ENCODE peak calls at places on chromosome 7, in nine cellular contexts. V, N, S, B, Q, X, A, I and L are unnamed samples.

GRCh38 chr7:115297651-115298050 is 375.8 kb downstream of the MDFIC start:
- DNase-seq in V (peak; percentile 89), N (no peak), S (no peak), B (no peak), Q (no peak), X (no peak), A (peak; percentile 78), I (no peak), L (no peak)

GRCh38 chr7:8442814-8443304 is 9.4 kb downstream of the NXPH1 start:
- DNase-seq in V (peak; percentile 33), N (peak; percentile 40), S (no peak), B (peak; percentile 50), Q (no peak), X (no peak), A (no peak), I (peak; percentile 65), L (peak; percentile 25)

GRCh38 chr7:102933763-102934162 is 21.0 kb downstream of the LRRC17 start:
- DNase-seq in V (peak; percentile 97), N (no peak), S (no peak), B (no peak), Q (no peak), X (no peak), A (peak; percentile 95), I (peak; percentile 75), L (no peak)

GRCh38 chr7:98418271-98418635 is 17.4 kb upstream of the BAIAP2L1 start:
- DNase-seq in V (peak; percentile 86), N (no peak), S (no peak), B (no peak), Q (no peak), X (no peak), A (no peak), I (no peak), L (no peak)

GRCh38 chr7:122289426-122289825 is 15.1 kb downstream of the FEZF1 start:
- DNase-seq in V (no peak), N (no peak), S (no peak), B (no peak), Q (no peak), X (no peak), A (no peak), I (no peak), L (no peak)

GRCh38 chr7:157476201-157476600 is 139.4 kb downstream of the DNAJB6 start:
- DNase-seq in V (no peak), N (no peak), S (no peak), B (no peak), Q (no peak), X (peak; percentile 3), A (no peak), I (no peak), L (no peak)

GRCh38 chr7:37930226-37930948 is 9.9 kb downstream of the EPDR1 start:
- DNase-seq in V (peak; percentile 90), N (no peak), S (no peak), B (no peak), Q (no peak), X (no peak), A (peak; percentile 31), I (no peak), L (no peak)

GRCh38 chr7:156167987-156168386 is 355.7 kb upstream of the SHH start:
- DNase-seq in V (no peak), N (no peak), S (no peak), B (no peak), Q (no peak), X (no peak), A (no peak), I (no peak), L (no peak)

GRCh38 chr7:2754086-2754485 is 66.1 kb downstream of the AMZ1 start:
- DNase-seq in V (peak; percentile 51), N (no peak), S (no peak), B (no peak), Q (no peak), X (no peak), A (no peak), I (no peak), L (no peak)